ENCODE peak calls at places on chromosome 15, in four cellular contexts. D is GM12865, L is brain microvascular endothelial cell, T is lower leg skin. I is an unnamed sample.

GRCh38 chr15:20351448-20351961 is 190.1 kb downstream of the GOLGA6L6 start:
- DNase-seq in D (no peak), L (no peak), T (peak), I (no peak)

GRCh38 chr15:83061680-83062079 is 5.4 kb downstream of the BTBD1 start:
- DNase-seq in D (no peak), L (no peak), T (no peak), I (peak)

GRCh38 chr15:96340611-96341464 is 10.3 kb downstream of the NR2F2 start:
- DNase-seq in D (peak), L (peak), T (peak), I (no peak)

GRCh38 chr15:98745650-98746374 is 97.5 kb downstream of the IGF1R start:
- DNase-seq in D (no peak), L (peak), T (no peak), I (no peak)

GRCh38 chr15:88615303-88616107 is 5.6 kb upstream of the AEN start:
- DNase-seq in D (peak), L (no peak), T (no peak), I (no peak)

GRCh38 chr15:77905301-77905920 is 172.1 kb downstream of the TBC1D2B start:
- DNase-seq in D (no peak), L (no peak), T (peak), I (no peak)

GRCh38 chr15:42919794-42920280 is 741 bp downstream of the TTBK2 start:
- DNase-seq in D (peak), L (peak), T (no peak), I (no peak)

GRCh38 chr15:98830034-98830634 is 177.5 kb downstream of the PGPEP1L start:
- DNase-seq in D (no peak), L (no peak), T (no peak), I (no peak)

GRCh38 chr15:79539426-79539825 is 107.3 kb downstream of the MINAR1 start:
- DNase-seq in D (no peak), L (no peak), T (no peak), I (no peak)

GRCh38 chr15:71570736-71571135 is 239.6 kb upstream of the NR2E3 start:
- DNase-seq in D (no peak), L (no peak), T (no peak), I (no peak)

GRCh38 chr15:34776706-34777105 is 18.6 kb downstream of the ACTC1 start:
- DNase-seq in D (no peak), L (no peak), T (no peak), I (no peak)

GRCh38 chr15:61629269-61629668 is 400.2 kb upstream of the RORA start:
- DNase-seq in D (no peak), L (no peak), T (no peak), I (no peak)

GRCh38 chr15:73560501-73561117 is 72.6 kb downstream of the NPTN start:
- DNase-seq in D (peak), L (peak), T (no peak), I (peak)

GRCh38 chr15:57580428-57580827 is 11.3 kb upstream of the MYZAP start:
- DNase-seq in D (no peak), L (no peak), T (no peak), I (no peak)

GRCh38 chr15:58444658-58445332 is 13.0 kb downstream of the LIPC start:
- DNase-seq in D (no peak), L (no peak), T (peak), I (no peak)

GRCh38 chr15:76996526-76997401 is 1.8 kb downstream of the PSTPIP1 start:
- DNase-seq in D (no peak), L (no peak), T (no peak), I (no peak)

GRCh38 chr15:36469567-36469966 is 109.9 kb upstream of the CDIN1 start:
- DNase-seq in D (no peak), L (peak), T (no peak), I (peak)

GRCh38 chr15:98518823-98519561 is 129.3 kb upstream of the IGF1R start:
- DNase-seq in D (peak), L (peak), T (peak), I (peak)

GRCh38 chr15:77504310-77504709 is 83.6 kb downstream of the HMG20A start:
- DNase-seq in D (no peak), L (no peak), T (peak), I (no peak)

GRCh38 chr15:31265871-31266711 is 60.5 kb upstream of the KLF13 start:
- DNase-seq in D (peak), L (no peak), T (peak), I (no peak)

GRCh38 chr15:72082176-72082575 is 35.8 kb downstream of the MYO9A start:
- DNase-seq in D (no peak), L (no peak), T (no peak), I (no peak)

GRCh38 chr15:59609730-59610712 is 1.6 kb upstream of the GCNT3 start:
- DNase-seq in D (no peak), L (no peak), T (no peak), I (no peak)

GRCh38 chr15:101497017-101497416 is 7.5 kb upstream of the PCSK6 start:
- DNase-seq in D (no peak), L (no peak), T (peak), I (no peak)

GRCh38 chr15:35293353-35294130 is 208.4 kb upstream of the NANOGP8 start:
- DNase-seq in D (peak), L (peak), T (no peak), I (peak)

GRCh38 chr15:82767163-82767829 is 38.6 kb downstream of the FSD2 start:
- DNase-seq in D (no peak), L (no peak), T (no peak), I (no peak)

GRCh38 chr15:76904461-76905012 is 603 bp downstream of the SCAPER start:
- DNase-seq in D (peak), L (no peak), T (peak), I (no peak)

GRCh38 chr15:100918034-100918689 is 995 bp upstream of the LRRK1 start:
- DNase-seq in D (peak), L (peak), T (peak), I (no peak)

GRCh38 chr15:45572627-45573026 is 14.6 kb upstream of the BLOC1S6 start:
- DNase-seq in D (no peak), L (no peak), T (no peak), I (no peak)

GRCh38 chr15:31089361-31090047 is 12.0 kb downstream of the TRPM1 start:
- DNase-seq in D (no peak), L (no peak), T (peak), I (no peak)

GRCh38 chr15:34318277-34319079 is 19.1 kb downstream of the SLC12A6 start:
- DNase-seq in D (peak), L (no peak), T (no peak), I (no peak)

GRCh38 chr15:97759363-97759762 is 201.1 kb upstream of the ARRDC4 start:
- DNase-seq in D (no peak), L (peak), T (no peak), I (no peak)

GRCh38 chr15:83602021-83602420 is 51.9 kb upstream of the ADAMTSL3 start:
- DNase-seq in D (no peak), L (no peak), T (no peak), I (no peak)

GRCh38 chr15:73127302-73127936 is 75.2 kb downstream of the NEO1 start:
- DNase-seq in D (peak), L (peak), T (no peak), I (no peak)

GRCh38 chr15:97654677-97655076 is 305.8 kb upstream of the ARRDC4 start:
- DNase-seq in D (no peak), L (no peak), T (no peak), I (no peak)

GRCh38 chr15:62253294-62253693 is 88.2 kb upstream of the C2CD4B start:
- DNase-seq in D (no peak), L (no peak), T (no peak), I (no peak)

GRCh38 chr15:92421980-92422379 is 28.3 kb downstream of the ST8SIA2 start:
- DNase-seq in D (no peak), L (peak), T (no peak), I (no peak)

GRCh38 chr15:60255390-60255789 is 142.4 kb downstream of the ANXA2 start:
- DNase-seq in D (peak), L (peak), T (no peak), I (peak)

DNA sequence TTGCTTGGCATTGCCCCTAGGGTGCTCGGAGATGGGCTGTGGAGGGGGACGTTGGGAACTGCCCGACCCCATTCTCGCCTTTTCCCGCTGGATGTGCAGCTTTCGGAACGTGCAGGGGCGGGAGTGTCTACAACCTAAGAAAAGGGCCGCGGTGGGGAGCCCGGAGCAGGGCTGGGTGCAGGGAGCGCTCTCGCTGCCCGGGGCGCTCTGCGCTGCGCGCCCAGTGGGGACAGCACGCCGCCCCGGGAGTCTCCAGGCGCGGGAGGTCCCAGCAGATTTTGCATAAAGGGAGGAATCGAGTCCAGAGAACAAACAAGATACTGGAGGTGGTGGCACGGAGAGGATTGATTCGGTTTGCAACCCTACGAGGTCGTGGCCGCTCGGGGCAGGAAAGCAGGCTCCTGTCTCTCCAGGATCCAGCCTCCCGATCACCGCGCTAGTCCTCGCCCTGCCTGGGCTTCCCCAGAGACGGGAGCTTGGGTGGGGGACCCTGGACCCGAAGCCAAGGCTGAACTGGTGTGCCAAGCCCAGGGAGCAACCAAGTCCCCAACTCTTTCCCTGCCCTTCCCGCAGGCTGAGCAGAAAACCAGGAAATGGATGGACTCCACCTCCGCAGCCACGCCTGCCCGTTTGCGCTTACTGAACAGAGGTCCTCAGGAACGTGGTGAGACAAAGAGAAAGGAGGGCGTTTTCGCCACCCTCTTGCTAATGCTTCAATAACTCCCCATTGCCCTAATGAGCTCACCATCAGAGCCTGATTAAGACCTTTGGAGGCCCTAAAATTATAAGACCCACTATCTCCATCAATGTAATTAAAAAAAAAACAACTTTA is 59.7 kb downstream of the NOX5 start:
- DNase-seq in D (no peak), L (peak), T (peak), I (no peak)
- H3K4me3 ChIP-seq in D (no peak), L (peak), T (peak), I (peak)

GRCh38 chr15:69074843-69075224 is 60.3 kb downstream of the NOX5 start:
- DNase-seq in D (no peak), L (no peak), T (no peak), I (no peak)
- H3K4me3 ChIP-seq in D (no peak), L (peak), T (no peak), I (peak)

GRCh38 chr15:94205366-94205765 is 26.0 kb upstream of the MCTP2 start:
- DNase-seq in D (no peak), L (no peak), T (no peak), I (no peak)
- H3K4me3 ChIP-seq in D (no peak), L (no peak), T (no peak), I (no peak)

DNA sequence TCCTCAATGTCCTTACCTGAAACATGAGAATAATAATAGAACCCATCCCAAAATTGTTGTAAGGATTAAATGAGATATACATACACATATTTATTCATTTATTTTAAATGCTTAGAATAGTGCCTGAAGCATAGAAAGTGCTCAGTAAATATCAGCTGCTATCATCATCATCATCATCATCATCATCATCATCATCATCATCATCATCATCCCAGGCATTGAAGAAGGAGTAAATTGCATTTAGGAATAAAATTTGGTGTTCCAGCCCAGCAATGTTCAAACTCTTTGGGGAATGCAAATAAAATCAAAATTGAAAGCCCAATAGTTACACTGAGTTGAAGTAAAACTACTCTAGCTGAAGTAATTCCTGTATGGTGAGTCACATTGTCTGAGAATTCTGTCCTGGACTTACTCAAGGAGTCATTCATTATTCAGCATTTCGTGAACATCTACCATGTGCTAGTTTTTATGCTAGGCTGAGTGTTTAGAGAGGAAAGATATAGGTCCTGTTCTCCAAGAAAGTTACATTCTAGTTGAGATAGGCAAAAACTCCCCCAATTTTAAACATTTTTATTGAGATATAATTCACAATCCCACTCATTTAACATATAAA is 107.4 kb downstream of the FRMD5 start:
- DNase-seq in D (no peak), L (peak), T (no peak), I (peak)
- H3K4me3 ChIP-seq in D (no peak), L (no peak), T (no peak), I (no peak)

GRCh38 chr15:40104296-40104864 is 4.3 kb downstream of the BMF start:
- DNase-seq in D (no peak), L (no peak), T (no peak), I (no peak)

GRCh38 chr15:40104865-40105516 is 3.7 kb downstream of the BMF start:
- DNase-seq in D (peak), L (peak), T (peak), I (no peak)

GRCh38 chr15:40105517-40106202 is 3.0 kb downstream of the BMF start:
- DNase-seq in D (peak), L (no peak), T (peak), I (no peak)

GRCh38 chr15:40103124-40103858 is 5.4 kb downstream of the BMF start:
- DNase-seq in D (no peak), L (no peak), T (peak), I (no peak)

DNA sequence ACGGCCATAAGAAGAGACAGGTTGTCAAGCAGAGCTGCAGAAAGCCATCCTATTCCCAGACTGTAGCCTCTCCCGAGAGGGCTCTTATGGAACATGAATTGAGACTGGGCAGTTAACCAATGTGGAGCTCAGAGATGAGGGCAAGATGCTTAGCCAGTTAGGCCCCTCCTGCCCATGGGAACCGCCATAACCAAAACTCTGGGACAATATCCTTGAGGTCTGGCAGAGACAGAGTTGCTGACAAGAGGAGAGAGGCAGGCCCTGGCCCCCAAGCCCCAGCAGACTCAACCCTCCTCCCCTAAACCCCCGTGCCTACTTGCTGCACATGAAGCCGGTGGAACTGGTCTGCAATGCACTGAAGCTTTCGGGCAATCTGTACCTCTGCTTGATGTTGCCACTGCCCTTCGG is 4.8 kb downstream of the BMF start:
- DNase-seq in D (no peak), L (no peak), T (no peak), I (no peak)
- H3K4me3 ChIP-seq in D (peak), L (no peak), T (no peak), I (no peak)

GRCh38 chr15:55820043-55820442 is 77.1 kb upstream of the PRTG start:
- DNase-seq in D (no peak), L (no peak), T (no peak), I (no peak)

GRCh38 chr15:55823699-55824098 is 80.7 kb upstream of the PRTG start:
- DNase-seq in D (no peak), L (no peak), T (no peak), I (no peak)

GRCh38 chr15:55823191-55823670 is 80.3 kb upstream of the PRTG start:
- DNase-seq in D (no peak), L (peak), T (no peak), I (no peak)

GRCh38 chr15:55816017-55816416 is 73.1 kb upstream of the PRTG start:
- DNase-seq in D (no peak), L (peak), T (no peak), I (no peak)

GRCh38 chr15:55819397-55820034 is 76.6 kb upstream of the PRTG start:
- DNase-seq in D (no peak), L (no peak), T (no peak), I (no peak)
- H3K4me3 ChIP-seq in D (no peak), L (no peak), T (no peak), I (no peak)